ENCODE peak calls at places on chromosomes 12 and 14, in nine cellular contexts. E, N, W, K, Z, A, F, D and J are unnamed samples.
A peak's percentile ranks its signal among the peaks of the same experiment; 100 is the strongest.

GRCh38 chr14:36510874-36511273 is 9.2 kb downstream of the NKX2-1 start:
- DNase-seq in E (no peak), N (no peak), W (no peak), K (no peak), Z (no peak), A (no peak), F (no peak), D (no peak), J (no peak)

GRCh38 chr12:124544311-124544970 is 23.0 kb downstream of the NCOR2 start:
- DNase-seq in E (no peak), N (peak; percentile 64), W (no peak), K (no peak), Z (no peak), A (no peak), F (no peak), D (no peak), J (no peak)

GRCh38 chr12:53211476-53212381 is 4.7 kb upstream of the ITGB7 start:
- DNase-seq in E (no peak), N (peak; percentile 54), W (no peak), K (no peak), Z (no peak), A (no peak), F (no peak), D (peak; percentile 74), J (peak; percentile 89)

GRCh38 chr12:20643822-20644221 is 51.3 kb upstream of the SLCO1C1 start:
- DNase-seq in E (no peak), N (no peak), W (no peak), K (no peak), Z (no peak), A (no peak), F (no peak), D (no peak), J (no peak)

GRCh38 chr12:49296836-49297694 is 2.1 kb downstream of the PRPH start:
- DNase-seq in E (no peak), N (peak; percentile 80), W (no peak), K (no peak), Z (no peak), A (no peak), F (no peak), D (peak; percentile 89), J (peak; percentile 97)

GRCh38 chr14:105939810-105940508 is 413.6 kb downstream of the TMEM121 start:
- DNase-seq in E (no peak), N (no peak), W (no peak), K (no peak), Z (peak; percentile 49), A (no peak), F (no peak), D (no peak), J (no peak)

GRCh38 chr12:3882896-3883564 is 9.8 kb upstream of the PARP11 start:
- DNase-seq in E (no peak), N (no peak), W (no peak), K (peak; percentile 32), Z (no peak), A (no peak), F (no peak), D (peak; percentile 5), J (no peak)

GRCh38 chr12:39712334-39712733 is 92.7 kb upstream of the ABCD2 start:
- DNase-seq in E (no peak), N (no peak), W (no peak), K (no peak), Z (no peak), A (no peak), F (no peak), D (no peak), J (no peak)

GRCh38 chr12:111558107-111558376 is 41.1 kb downstream of the ATXN2 start:
- DNase-seq in E (no peak), N (no peak), W (no peak), K (no peak), Z (no peak), A (no peak), F (no peak), D (no peak), J (no peak)

GRCh38 chr14:22903742-22904087 is 15.2 kb downstream of the RBM23 start:
- DNase-seq in E (no peak), N (no peak), W (no peak), K (no peak), Z (no peak), A (no peak), F (no peak), D (no peak), J (no peak)

GRCh38 chr14:69928111-69928523 is 48.9 kb downstream of the SMOC1 start:
- DNase-seq in E (no peak), N (no peak), W (no peak), K (no peak), Z (no peak), A (no peak), F (no peak), D (no peak), J (no peak)

GRCh38 chr14:105881021-105881930 is 354.9 kb downstream of the TMEM121 start:
- DNase-seq in E (no peak), N (no peak), W (no peak), K (no peak), Z (peak; percentile 72), A (no peak), F (no peak), D (no peak), J (peak; percentile 24)

GRCh38 chr12:45483571-45483970 is 245.9 kb upstream of the ARID2 start:
- DNase-seq in E (no peak), N (no peak), W (no peak), K (peak; percentile 60), Z (no peak), A (no peak), F (no peak), D (no peak), J (no peak)

GRCh38 chr14:90281261-90281660 is 24.9 kb downstream of the PSMC1 start:
- DNase-seq in E (no peak), N (no peak), W (no peak), K (peak; percentile 54), Z (no peak), A (no peak), F (no peak), D (no peak), J (no peak)

GRCh38 chr14:50344116-50344775 is 32.1 kb downstream of the DMAC2L start:
- DNase-seq in E (peak; percentile 25), N (no peak), W (no peak), K (no peak), Z (no peak), A (no peak), F (no peak), D (no peak), J (no peak)

GRCh38 chr12:43882578-43883178 is 46.8 kb downstream of the TMEM117 start:
- DNase-seq in E (no peak), N (peak; percentile 62), W (peak; percentile 11), K (peak; percentile 77), Z (no peak), A (no peak), F (peak; percentile 14), D (peak; percentile 35), J (no peak)

GRCh38 chr12:109626378-109627115 is 53.0 kb downstream of the MVK start:
- DNase-seq in E (no peak), N (peak; percentile 79), W (no peak), K (no peak), Z (no peak), A (no peak), F (no peak), D (no peak), J (no peak)